ENCODE peak calls at places on chromosome 22, in seven cellular contexts. S, M, U, Y, Q, I and N are unnamed samples.

GRCh38 chr22:39277135-39277607 is 32.4 kb upstream of the PDGFB start:
- DNase-seq in S (no peak), M (no peak), U (no peak), Y (no peak), Q (no peak), I (peak), N (no peak)

GRCh38 chr22:33404723-33405122 is 346.5 kb upstream of the SYN3 start:
- DNase-seq in S (no peak), M (no peak), U (no peak), Y (no peak), Q (no peak), I (no peak), N (no peak)

GRCh38 chr22:19105456-19105855 is 16.8 kb downstream of the DGCR2 start:
- DNase-seq in S (no peak), M (no peak), U (no peak), Y (no peak), Q (no peak), I (no peak), N (no peak)

GRCh38 chr22:34068011-34068410 is 147.7 kb upstream of the LARGE1 start:
- DNase-seq in S (peak), M (no peak), U (no peak), Y (no peak), Q (no peak), I (no peak), N (peak)

GRCh38 chr22:26681395-26681821 is 24.0 kb downstream of the MIAT start:
- DNase-seq in S (no peak), M (no peak), U (no peak), Y (no peak), Q (no peak), I (no peak), N (no peak)

GRCh38 chr22:18023509-18024275 is 669 bp downstream of the MICAL3 start:
- DNase-seq in S (peak), M (peak), U (no peak), Y (peak), Q (peak), I (peak), N (peak)

GRCh38 chr22:48581206-48581766 is 1246.4 kb downstream of the BRD1 start:
- DNase-seq in S (no peak), M (peak), U (no peak), Y (no peak), Q (no peak), I (no peak), N (no peak)

GRCh38 chr22:37491559-37492427 is 5.6 kb upstream of the MFNG start:
- DNase-seq in S (no peak), M (no peak), U (no peak), Y (no peak), Q (peak), I (no peak), N (no peak)

GRCh38 chr22:41237707-41238569 is 2.8 kb downstream of the CHADL start:
- DNase-seq in S (peak), M (peak), U (peak), Y (no peak), Q (peak), I (no peak), N (peak)

GRCh38 chr22:28016781-28017557 is 97.9 kb upstream of the PITPNB start:
- DNase-seq in S (no peak), M (no peak), U (no peak), Y (no peak), Q (no peak), I (no peak), N (no peak)